ENCODE peak calls at places on chromosomes 13 and 19, in six cellular contexts. T is GM12878, Z is GM23338, R is H1, X is HepG2, W is K562. S is an unnamed sample.

GRCh38 chr19:49692102-49692599 is 1.2 kb downstream of the CPT1C start:
- DNase-seq in X (no peak), R (no peak), W (no peak), T (no peak), Z (no peak), S (no peak)

GRCh38 chr19:17159466-17160393 is 55.4 kb upstream of the USE1 start:
- DNase-seq in R (peak; percentile 78), X (peak; percentile 56), Z (peak; percentile 92), W (no peak), T (no peak), S (peak; percentile 59)

GRCh38 chr13:113650275-113650674 is 7.7 kb downstream of the ATP4B start:
- DNase-seq in X (no peak), W (no peak), R (no peak), T (no peak), Z (no peak), S (peak; percentile 10)

GRCh38 chr13:107881362-107881761 is 334.0 kb downstream of the LIG4 start:
- DNase-seq in W (no peak), R (no peak), X (no peak), Z (no peak), T (no peak), S (no peak)

GRCh38 chr13:112626124-112626523 is 38.2 kb upstream of the TUBGCP3 start:
- DNase-seq in T (no peak), X (no peak), R (no peak), W (no peak), Z (no peak), S (no peak)

GRCh38 chr19:30070198-30070969 is 128.3 kb downstream of the URI1 start:
- DNase-seq in X (no peak), W (no peak), T (no peak), R (no peak), Z (no peak), S (no peak)

GRCh38 chr13:35769812-35770211 is 293.3 kb upstream of the MAB21L1 start:
- DNase-seq in R (no peak), T (no peak), X (no peak), W (no peak), Z (no peak), S (no peak)

GRCh38 chr19:38634757-38635482 is 12.5 kb upstream of the ACTN4 start:
- DNase-seq in Z (peak; percentile 73), R (no peak), T (peak; percentile 32), W (peak; percentile 82), X (no peak), S (peak; percentile 84)

GRCh38 chr13:33381906-33382305 is 96.4 kb upstream of the STARD13 start:
- DNase-seq in Z (no peak), R (no peak), T (no peak), W (no peak), X (no peak), S (no peak)

GRCh38 chr13:52428295-52428694 is 22.1 kb downstream of the VPS36 start:
- DNase-seq in Z (no peak), X (peak; percentile 82), W (peak; percentile 16), R (no peak), T (no peak), S (no peak)

GRCh38 chr13:21542563-21542962 is 61.4 kb downstream of the MICU2 start:
- DNase-seq in X (peak; percentile 10), W (no peak), T (no peak), R (no peak), Z (no peak), S (no peak)

GRCh38 chr13:76848596-76848995 is 37.6 kb downstream of the KCTD12 start:
- DNase-seq in R (no peak), X (no peak), Z (no peak), W (no peak), T (no peak), S (no peak)

GRCh38 chr13:80171096-80171495 is 169.8 kb downstream of the SPRY2 start:
- DNase-seq in W (no peak), X (no peak), R (no peak), Z (no peak), T (no peak), S (no peak)

GRCh38 chr13:101773062-101773461 is 320.6 kb downstream of the ITGBL1 start:
- DNase-seq in R (no peak), T (no peak), Z (no peak), W (no peak), X (no peak), S (no peak)

GRCh38 chr19:44113784-44114390 is 688 bp downstream of the ZNF225 start:
- DNase-seq in W (peak; percentile 13), T (no peak), Z (peak; percentile 21), R (no peak), X (no peak), S (no peak)

GRCh38 chr13:25248071-25248470 is 39.2 kb downstream of the MTMR6 start:
- DNase-seq in T (no peak), W (no peak), R (no peak), Z (no peak), X (no peak), S (no peak)

GRCh38 chr13:113928701-113929627 is 44.9 kb downstream of the C13orf46 start:
- DNase-seq in T (no peak), X (no peak), W (no peak), R (no peak), Z (no peak), S (peak; percentile 9)

GRCh38 chr19:44740351-44740824 is 8.1 kb upstream of the BCL3 start:
- DNase-seq in W (peak; percentile 56), R (no peak), Z (no peak), T (no peak), X (peak; percentile 83), S (no peak)

GRCh38 chr13:35283856-35284255 is 192.6 kb downstream of the MAB21L1 start:
- DNase-seq in W (no peak), Z (no peak), X (peak; percentile 80), R (no peak), T (no peak), S (no peak)

GRCh38 chr19:15902254-15902653 is 4.4 kb upstream of the CYP4F2 start:
- DNase-seq in T (no peak), Z (no peak), W (no peak), R (no peak), X (no peak), S (no peak)

GRCh38 chr13:110293649-110294048 is 13.3 kb downstream of the COL4A1 start:
- DNase-seq in Z (no peak), R (no peak), X (no peak), W (no peak), T (no peak), S (no peak)

GRCh38 chr13:70108276-70108845 is at the start of gene KLHL1:
- DNase-seq in W (no peak), Z (peak; percentile 20), R (no peak), T (no peak), X (no peak), S (no peak)
- TF ChIP-seq CREB1 in W (no peak), Z (no peak), R (no peak), T (no peak), X (no peak), S (no peak)

GRCh38 chr13:99743079-99743478 is 228.5 kb downstream of the ZIC5 start:
- DNase-seq in W (no peak), X (no peak), T (no peak), Z (no peak), R (no peak), S (no peak)
- TF ChIP-seq CREB1 in W (no peak), X (no peak), T (no peak), Z (no peak), R (no peak), S (no peak)

GRCh38 chr13:103615778-103616177 is 549.6 kb upstream of the SLC10A2 start:
- DNase-seq in X (no peak), W (no peak), Z (no peak), R (no peak), T (no peak), S (no peak)
- TF ChIP-seq CREB1 in X (no peak), W (no peak), Z (no peak), R (no peak), T (no peak), S (no peak)

DNA sequence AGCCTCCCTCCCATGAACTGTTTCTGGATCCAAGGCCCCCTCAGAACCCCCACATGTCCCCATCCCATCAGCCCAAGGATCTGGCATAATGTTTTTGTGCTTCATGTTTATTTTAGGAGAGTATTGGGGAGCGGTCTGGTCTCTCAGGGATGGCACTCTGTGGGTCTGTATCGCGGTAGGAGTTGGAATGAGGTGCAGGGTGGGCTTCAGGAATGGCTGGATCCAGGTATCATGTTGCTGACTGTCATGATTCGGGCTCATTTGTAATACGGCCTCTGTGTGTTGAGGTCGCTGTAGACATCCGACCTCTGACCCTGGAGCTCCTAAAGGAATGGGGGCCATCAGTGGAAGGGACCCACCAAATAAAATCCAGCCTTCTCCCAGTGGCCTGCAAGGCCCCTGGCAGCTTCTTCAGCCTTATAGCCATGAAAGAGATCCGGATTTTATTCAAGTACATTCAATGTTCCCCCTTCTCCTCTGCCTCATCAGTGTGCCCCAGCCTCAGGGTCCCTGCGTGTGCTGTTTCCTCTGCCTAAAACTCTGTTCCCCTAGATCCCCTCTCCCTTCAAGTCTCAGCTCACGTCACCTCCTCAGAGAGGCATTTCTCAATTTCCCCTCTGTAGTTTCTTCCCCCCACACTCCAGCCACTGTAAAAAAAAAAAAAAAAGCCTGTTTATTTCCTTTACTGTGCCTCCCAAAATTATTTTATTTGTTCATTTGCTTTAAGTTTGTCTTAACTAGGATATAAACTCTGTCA is 2.2 kb downstream of the HCST start:
- DNase-seq in R (no peak), W (no peak), Z (no peak), X (no peak), T (no peak), S (no peak)
- TF ChIP-seq CREB1 in R (no peak), W (no peak), Z (no peak), X (no peak), T (no peak), S (no peak)